ENCODE peak calls at places on chromosomes 6 and 20, in seven cellular contexts. Q is tibial nerve; H is RWPE1; S is CD4-positive, alpha-beta memory T cell; T is tibial artery; N is cardiac muscle cell; X is neural progenitor cell. D is an unnamed sample.

GRCh38 chr20:19993937-19994667 is 23.1 kb upstream of the NAA20 start:
- DNase-seq in Q (no peak), T (no peak), S (no peak), X (no peak), H (peak), N (peak), D (peak)

GRCh38 chr6:143245656-143246055 is 185.0 kb downstream of the AIG1 start:
- DNase-seq in S (no peak), N (no peak), H (no peak), Q (no peak), X (no peak), T (no peak), D (no peak)

GRCh38 chr6:89298680-89299450 is 16.2 kb downstream of the GABRR2 start:
- DNase-seq in S (peak), T (no peak), N (peak), X (no peak), Q (no peak), H (no peak), D (no peak)

GRCh38 chr6:16964553-16965499 is 137.0 kb upstream of the STMND1 start:
- DNase-seq in Q (peak), H (peak), X (peak), N (peak), S (peak), T (peak), D (peak)

GRCh38 chr20:32520927-32521203 is 64.3 kb downstream of the NOL4L start:
- DNase-seq in T (no peak), H (no peak), X (no peak), N (no peak), Q (no peak), S (no peak), D (no peak)

GRCh38 chr20:53609501-53610445 is 16.1 kb upstream of the ZNF217 start:
- DNase-seq in Q (no peak), S (peak), T (peak), X (peak), H (no peak), N (peak), D (no peak)

GRCh38 chr20:32165836-32166545 is 41.6 kb downstream of the PLAGL2 start:
- DNase-seq in X (no peak), Q (no peak), N (peak), H (no peak), S (no peak), T (peak), D (no peak)

GRCh38 chr20:56178219-56178618 is 70.3 kb upstream of the MC3R start:
- DNase-seq in N (no peak), X (no peak), T (no peak), H (no peak), Q (no peak), S (no peak), D (no peak)

GRCh38 chr20:22264917-22265316 is 319.5 kb downstream of the FOXA2 start:
- DNase-seq in S (no peak), N (no peak), X (no peak), Q (no peak), H (no peak), T (no peak), D (no peak)

GRCh38 chr6:41736800-41737555 is 1.6 kb upstream of the TFEB start:
- DNase-seq in S (no peak), Q (no peak), T (no peak), N (no peak), X (no peak), H (no peak), D (no peak)
- H3K27ac ChIP-seq in S (no peak), Q (no peak), T (no peak), N (no peak), X (no peak), H (no peak), D (no peak)

GRCh38 chr6:82506526-82506925 is 142.9 kb downstream of the TPBG start:
- DNase-seq in N (no peak), T (no peak), H (no peak), S (no peak), Q (no peak), X (no peak), D (no peak)
- H3K27ac ChIP-seq in N (no peak), T (no peak), H (no peak), S (no peak), Q (no peak), X (no peak), D (no peak)

GRCh38 chr6:43229803-43230239 is 540 bp upstream of the DNPH1 start:
- DNase-seq in H (no peak), Q (no peak), N (no peak), S (no peak), T (no peak), X (no peak), D (no peak)
- H3K27ac ChIP-seq in H (peak), Q (no peak), N (no peak), S (peak), T (peak), X (no peak), D (no peak)

GRCh38 chr6:138673317-138674014 is 100.1 kb upstream of the CCDC28A start:
- DNase-seq in N (peak), T (no peak), X (no peak), Q (no peak), H (no peak), S (no peak), D (no peak)
- H3K27ac ChIP-seq in N (no peak), T (no peak), X (no peak), Q (no peak), H (no peak), S (no peak), D (no peak)

GRCh38 chr20:44357555-44358130 is 2.1 kb downstream of the HNF4A start:
- DNase-seq in N (peak), H (no peak), X (no peak), T (no peak), Q (no peak), S (no peak), D (no peak)

GRCh38 chr20:44354979-44355502 is 458 bp upstream of the HNF4A start:
- DNase-seq in H (no peak), Q (no peak), X (no peak), N (no peak), T (no peak), S (no peak), D (no peak)

GRCh38 chr20:44355503-44356352 is at the start of gene HNF4A:
- DNase-seq in N (no peak), X (no peak), Q (no peak), S (no peak), T (no peak), H (no peak), D (no peak)

GRCh38 chr20:44357020-44357419 is 1.5 kb downstream of the HNF4A start:
- DNase-seq in N (no peak), T (no peak), Q (no peak), X (no peak), H (no peak), S (no peak), D (no peak)

GRCh38 chr20:44356353-44356723 is 839 bp downstream of the HNF4A start:
- DNase-seq in X (no peak), Q (no peak), N (peak), H (no peak), S (no peak), T (no peak), D (no peak)
- H3K27ac ChIP-seq in X (no peak), Q (no peak), N (no peak), H (no peak), S (no peak), T (no peak), D (no peak)

GRCh38 chr20:17565164-17565845 is 4.6 kb upstream of the DSTN start:
- DNase-seq in X (no peak), T (no peak), Q (no peak), N (no peak), H (no peak), S (no peak), D (no peak)
- H3K27ac ChIP-seq in X (no peak), T (peak), Q (no peak), N (peak), H (peak), S (no peak), D (no peak)

D was measured in gastrocnemius medialis.